ENCODE peak calls at places on chromosomes 12 and 14, in ten cellular contexts. Z, L, C, S, H, O, X, W, P and Y are unnamed samples.

GRCh38 chr12:12349711-12350665 is at the start of gene MANSC1:
- DNase-seq in Z (peak), L (peak), C (peak), S (peak), H (peak), O (peak), X (peak), W (peak), P (no peak), Y (peak)

GRCh38 chr14:95046711-95047681 is 110.3 kb downstream of the DICER1 start:
- DNase-seq in Z (no peak), L (no peak), C (no peak), S (no peak), H (no peak), O (no peak), X (no peak), W (no peak), P (peak), Y (no peak)

GRCh38 chr14:23153891-23154796 is 29.3 kb downstream of the SLC7A8 start:
- DNase-seq in Z (no peak), L (no peak), C (no peak), S (no peak), H (no peak), O (peak), X (peak), W (no peak), P (peak), Y (peak)

GRCh38 chr12:47758834-47759690 is at the start of gene RAPGEF3:
- DNase-seq in Z (peak), L (peak), C (peak), S (peak), H (peak), O (peak), X (peak), W (peak), P (peak), Y (peak)

GRCh38 chr12:6207254-6207942 is 7.2 kb downstream of the CD9 start:
- DNase-seq in Z (peak), L (no peak), C (no peak), S (no peak), H (no peak), O (no peak), X (no peak), W (no peak), P (no peak), Y (no peak)

GRCh38 chr14:47846008-47846407 is 170.6 kb upstream of the MDGA2 start:
- DNase-seq in Z (no peak), L (no peak), C (no peak), S (no peak), H (no peak), O (no peak), X (no peak), W (no peak), P (no peak), Y (no peak)

GRCh38 chr12:89384050-89384749 is 31.9 kb upstream of the DUSP6 start:
- DNase-seq in Z (no peak), L (no peak), C (no peak), S (no peak), H (no peak), O (no peak), X (peak), W (no peak), P (no peak), Y (no peak)

GRCh38 chr14:68210729-68211299 is 391.2 kb downstream of the RAD51B start:
- DNase-seq in Z (peak), L (peak), C (no peak), S (no peak), H (peak), O (no peak), X (peak), W (no peak), P (no peak), Y (no peak)

GRCh38 chr14:26841361-26841760 is 243.5 kb upstream of the NOVA1 start:
- DNase-seq in Z (peak), L (no peak), C (no peak), S (no peak), H (no peak), O (no peak), X (no peak), W (no peak), P (no peak), Y (no peak)

GRCh38 chr12:60333461-60333860 is 737.6 kb downstream of the SLC16A7 start:
- DNase-seq in Z (no peak), L (no peak), C (no peak), S (no peak), H (no peak), O (no peak), X (no peak), W (no peak), P (no peak), Y (no peak)

GRCh38 chr12:103546959-103547358 is 40.1 kb upstream of the STAB2 start:
- DNase-seq in Z (no peak), L (no peak), C (no peak), S (no peak), H (no peak), O (no peak), X (no peak), W (peak), P (no peak), Y (no peak)

GRCh38 chr12:32587536-32588346 is 91.4 kb upstream of the DNM1L start:
- DNase-seq in Z (no peak), L (no peak), C (no peak), S (no peak), H (no peak), O (no peak), X (no peak), W (no peak), P (no peak), Y (no peak)

GRCh38 chr12:68264175-68264863 is 10.9 kb upstream of the IL22 start:
- DNase-seq in Z (no peak), L (no peak), C (no peak), S (no peak), H (no peak), O (no peak), X (no peak), W (no peak), P (no peak), Y (no peak)

GRCh38 chr14:93654599-93654998 is 133.7 kb downstream of the PRIMA1 start:
- DNase-seq in Z (no peak), L (no peak), C (no peak), S (no peak), H (no peak), O (no peak), X (no peak), W (no peak), P (no peak), Y (no peak)